ENCODE peak calls at places on chromosome 20, in eight cellular contexts. One of them, this sample, is unnamed.

GRCh38 chr20:57680131-57680716 is 29.6 kb downstream of the PMEPA1 start:
- DNase-seq in left ventricle myocardium inferior: no peak
- DNase-seq in uterus: no peak
- DNase-seq in SK-N-SH: no peak
- DNase-seq in fibroblast of mammary gland: no peak
- DNase-seq in A673: no peak
- DNase-seq in sigmoid colon: no peak
- DNase-seq in stomach: no peak
- DNase-seq in this sample: no peak

GRCh38 chr20:44836596-44837120 is 26.3 kb upstream of the RIMS4 start:
- DNase-seq in left ventricle myocardium inferior: no peak
- DNase-seq in uterus: no peak
- DNase-seq in SK-N-SH: no peak
- DNase-seq in fibroblast of mammary gland: no peak
- DNase-seq in A673: no peak
- DNase-seq in sigmoid colon: no peak
- DNase-seq in stomach: no peak
- DNase-seq in this sample: no peak

GRCh38 chr20:7841967-7842301 is 98.3 kb downstream of the HAO1 start:
- DNase-seq in left ventricle myocardium inferior: peak
- DNase-seq in uterus: peak
- DNase-seq in SK-N-SH: no peak
- DNase-seq in fibroblast of mammary gland: peak
- DNase-seq in A673: peak
- DNase-seq in sigmoid colon: peak
- DNase-seq in stomach: no peak
- DNase-seq in this sample: peak

GRCh38 chr20:59147197-59147596 is 16.4 kb upstream of the ZNF831 start:
- DNase-seq in left ventricle myocardium inferior: peak
- DNase-seq in uterus: no peak
- DNase-seq in SK-N-SH: peak
- DNase-seq in fibroblast of mammary gland: no peak
- DNase-seq in A673: no peak
- DNase-seq in sigmoid colon: no peak
- DNase-seq in stomach: no peak
- DNase-seq in this sample: no peak

GRCh38 chr20:63737940-63738686 is 1.5 kb upstream of the SLC2A4RG start:
- DNase-seq in left ventricle myocardium inferior: no peak
- DNase-seq in uterus: no peak
- DNase-seq in SK-N-SH: no peak
- DNase-seq in fibroblast of mammary gland: no peak
- DNase-seq in A673: no peak
- DNase-seq in sigmoid colon: peak
- DNase-seq in stomach: no peak
- DNase-seq in this sample: no peak

GRCh38 chr20:49865559-49865958 is 49.8 kb downstream of the SPATA2 start:
- DNase-seq in left ventricle myocardium inferior: no peak
- DNase-seq in uterus: no peak
- DNase-seq in SK-N-SH: no peak
- DNase-seq in fibroblast of mammary gland: peak
- DNase-seq in A673: no peak
- DNase-seq in sigmoid colon: no peak
- DNase-seq in stomach: no peak
- DNase-seq in this sample: no peak

GRCh38 chr20:60210779-60211617 is 252.8 kb downstream of the CDH26 start:
- DNase-seq in left ventricle myocardium inferior: peak
- DNase-seq in uterus: peak
- DNase-seq in SK-N-SH: peak
- DNase-seq in fibroblast of mammary gland: peak
- DNase-seq in A673: peak
- DNase-seq in sigmoid colon: no peak
- DNase-seq in stomach: peak
- DNase-seq in this sample: peak

GRCh38 chr20:47348539-47349142 is 7.9 kb downstream of the ZMYND8 start:
- DNase-seq in left ventricle myocardium inferior: no peak
- DNase-seq in uterus: no peak
- DNase-seq in SK-N-SH: no peak
- DNase-seq in fibroblast of mammary gland: no peak
- DNase-seq in A673: no peak
- DNase-seq in sigmoid colon: no peak
- DNase-seq in stomach: no peak
- DNase-seq in this sample: peak

GRCh38 chr20:51500936-51501335 is 41.6 kb downstream of the NFATC2 start:
- DNase-seq in left ventricle myocardium inferior: no peak
- DNase-seq in uterus: no peak
- DNase-seq in SK-N-SH: no peak
- DNase-seq in fibroblast of mammary gland: no peak
- DNase-seq in A673: no peak
- DNase-seq in sigmoid colon: no peak
- DNase-seq in stomach: no peak
- DNase-seq in this sample: no peak

GRCh38 chr20:59466107-59466815 is 138.1 kb upstream of the PHACTR3 start:
- DNase-seq in left ventricle myocardium inferior: no peak
- DNase-seq in uterus: no peak
- DNase-seq in SK-N-SH: no peak
- DNase-seq in fibroblast of mammary gland: no peak
- DNase-seq in A673: no peak
- DNase-seq in sigmoid colon: peak
- DNase-seq in stomach: no peak
- DNase-seq in this sample: no peak

GRCh38 chr20:14707865-14708574 is 370.6 kb upstream of the FLRT3 start:
- DNase-seq in left ventricle myocardium inferior: no peak
- DNase-seq in uterus: no peak
- DNase-seq in SK-N-SH: no peak
- DNase-seq in fibroblast of mammary gland: no peak
- DNase-seq in A673: no peak
- DNase-seq in sigmoid colon: no peak
- DNase-seq in stomach: no peak
- DNase-seq in this sample: no peak

GRCh38 chr20:24027229-24027628 is 38.6 kb upstream of the GGTLC1 start:
- DNase-seq in left ventricle myocardium inferior: peak
- DNase-seq in uterus: peak
- DNase-seq in SK-N-SH: no peak
- DNase-seq in fibroblast of mammary gland: no peak
- DNase-seq in A673: peak
- DNase-seq in sigmoid colon: peak
- DNase-seq in stomach: peak
- DNase-seq in this sample: no peak

GRCh38 chr20:14957416-14957815 is 620.0 kb upstream of the FLRT3 start:
- DNase-seq in left ventricle myocardium inferior: no peak
- DNase-seq in uterus: no peak
- DNase-seq in SK-N-SH: no peak
- DNase-seq in fibroblast of mammary gland: no peak
- DNase-seq in A673: no peak
- DNase-seq in sigmoid colon: no peak
- DNase-seq in stomach: no peak
- DNase-seq in this sample: no peak

GRCh38 chr20:39103305-39103704 is 141.2 kb downstream of the DHX35 start:
- DNase-seq in left ventricle myocardium inferior: no peak
- DNase-seq in uterus: no peak
- DNase-seq in SK-N-SH: no peak
- DNase-seq in fibroblast of mammary gland: no peak
- DNase-seq in A673: no peak
- DNase-seq in sigmoid colon: no peak
- DNase-seq in stomach: no peak
- DNase-seq in this sample: no peak

GRCh38 chr20:39106791-39107190 is 144.6 kb downstream of the DHX35 start:
- DNase-seq in left ventricle myocardium inferior: no peak
- DNase-seq in uterus: no peak
- DNase-seq in SK-N-SH: no peak
- DNase-seq in fibroblast of mammary gland: no peak
- DNase-seq in A673: no peak
- DNase-seq in sigmoid colon: no peak
- DNase-seq in stomach: no peak
- DNase-seq in this sample: no peak

GRCh38 chr20:39103732-39104131 is 141.6 kb downstream of the DHX35 start:
- DNase-seq in left ventricle myocardium inferior: no peak
- DNase-seq in uterus: no peak
- DNase-seq in SK-N-SH: no peak
- DNase-seq in fibroblast of mammary gland: peak
- DNase-seq in A673: peak
- DNase-seq in sigmoid colon: no peak
- DNase-seq in stomach: no peak
- DNase-seq in this sample: no peak

GRCh38 chr20:39107741-39108140 is 145.6 kb downstream of the DHX35 start:
- DNase-seq in left ventricle myocardium inferior: no peak
- DNase-seq in uterus: no peak
- DNase-seq in SK-N-SH: no peak
- DNase-seq in fibroblast of mammary gland: no peak
- DNase-seq in A673: no peak
- DNase-seq in sigmoid colon: no peak
- DNase-seq in stomach: no peak
- DNase-seq in this sample: no peak

GRCh38 chr20:39105551-39105950 is 143.4 kb downstream of the DHX35 start:
- DNase-seq in left ventricle myocardium inferior: no peak
- DNase-seq in uterus: no peak
- DNase-seq in SK-N-SH: no peak
- DNase-seq in fibroblast of mammary gland: no peak
- DNase-seq in A673: no peak
- DNase-seq in sigmoid colon: no peak
- DNase-seq in stomach: no peak
- DNase-seq in this sample: no peak
- TF ChIP-seq CTCF in left ventricle myocardium inferior: no peak
- TF ChIP-seq CTCF in uterus: no peak
- TF ChIP-seq CTCF in SK-N-SH: no peak
- TF ChIP-seq CTCF in fibroblast of mammary gland: no peak
- TF ChIP-seq CTCF in A673: peak
- TF ChIP-seq CTCF in sigmoid colon: no peak
- TF ChIP-seq CTCF in stomach: no peak
- TF ChIP-seq CTCF in this sample: no peak

GRCh38 chr20:840503-840857 is 7.0 kb downstream of the FAM110A start:
- DNase-seq in left ventricle myocardium inferior: no peak
- DNase-seq in uterus: no peak
- DNase-seq in SK-N-SH: no peak
- DNase-seq in fibroblast of mammary gland: no peak
- DNase-seq in A673: no peak
- DNase-seq in sigmoid colon: no peak
- DNase-seq in stomach: no peak
- DNase-seq in this sample: no peak

GRCh38 chr20:841568-842546 is 8.3 kb downstream of the FAM110A start:
- DNase-seq in left ventricle myocardium inferior: no peak
- DNase-seq in uterus: no peak
- DNase-seq in SK-N-SH: no peak
- DNase-seq in fibroblast of mammary gland: no peak
- DNase-seq in A673: no peak
- DNase-seq in sigmoid colon: no peak
- DNase-seq in stomach: peak
- DNase-seq in this sample: no peak

GRCh38 chr20:843908-844307 is 10.4 kb downstream of the FAM110A start:
- DNase-seq in left ventricle myocardium inferior: no peak
- DNase-seq in uterus: no peak
- DNase-seq in SK-N-SH: peak
- DNase-seq in fibroblast of mammary gland: no peak
- DNase-seq in A673: no peak
- DNase-seq in sigmoid colon: no peak
- DNase-seq in stomach: no peak
- DNase-seq in this sample: no peak

GRCh38 chr20:840858-841567 is 7.5 kb downstream of the FAM110A start:
- DNase-seq in left ventricle myocardium inferior: no peak
- DNase-seq in uterus: no peak
- DNase-seq in SK-N-SH: no peak
- DNase-seq in fibroblast of mammary gland: no peak
- DNase-seq in A673: no peak
- DNase-seq in sigmoid colon: no peak
- DNase-seq in stomach: peak
- DNase-seq in this sample: no peak

DNA sequence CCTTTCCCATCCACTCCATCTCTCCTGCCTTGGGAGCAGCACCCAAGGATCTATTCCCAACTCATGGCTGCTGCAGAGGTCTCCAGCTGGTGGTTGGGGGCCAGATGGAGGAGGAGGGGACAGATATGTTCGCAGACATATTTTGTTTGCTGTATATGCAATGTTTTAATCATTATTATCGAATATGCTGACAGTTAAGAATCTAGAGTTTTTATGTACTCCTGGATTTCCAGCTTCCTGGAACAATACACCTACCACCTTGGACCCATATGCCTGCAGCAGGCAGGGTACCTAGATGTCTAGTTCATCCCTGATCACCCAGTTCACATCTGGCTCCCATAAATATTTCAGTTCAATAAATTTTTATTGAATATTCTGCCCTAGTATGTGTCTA is 9.0 kb downstream of the FAM110A start:
- DNase-seq in left ventricle myocardium inferior: no peak
- DNase-seq in uterus: no peak
- DNase-seq in SK-N-SH: no peak
- DNase-seq in fibroblast of mammary gland: no peak
- DNase-seq in A673: no peak
- DNase-seq in sigmoid colon: no peak
- DNase-seq in stomach: no peak
- DNase-seq in this sample: no peak
- H3K4me3 ChIP-seq in left ventricle myocardium inferior: no peak
- H3K4me3 ChIP-seq in uterus: no peak
- H3K4me3 ChIP-seq in SK-N-SH: no peak
- H3K4me3 ChIP-seq in fibroblast of mammary gland: no peak
- H3K4me3 ChIP-seq in A673: no peak
- H3K4me3 ChIP-seq in sigmoid colon: no peak
- H3K4me3 ChIP-seq in stomach: peak
- H3K4me3 ChIP-seq in this sample: no peak

DNA sequence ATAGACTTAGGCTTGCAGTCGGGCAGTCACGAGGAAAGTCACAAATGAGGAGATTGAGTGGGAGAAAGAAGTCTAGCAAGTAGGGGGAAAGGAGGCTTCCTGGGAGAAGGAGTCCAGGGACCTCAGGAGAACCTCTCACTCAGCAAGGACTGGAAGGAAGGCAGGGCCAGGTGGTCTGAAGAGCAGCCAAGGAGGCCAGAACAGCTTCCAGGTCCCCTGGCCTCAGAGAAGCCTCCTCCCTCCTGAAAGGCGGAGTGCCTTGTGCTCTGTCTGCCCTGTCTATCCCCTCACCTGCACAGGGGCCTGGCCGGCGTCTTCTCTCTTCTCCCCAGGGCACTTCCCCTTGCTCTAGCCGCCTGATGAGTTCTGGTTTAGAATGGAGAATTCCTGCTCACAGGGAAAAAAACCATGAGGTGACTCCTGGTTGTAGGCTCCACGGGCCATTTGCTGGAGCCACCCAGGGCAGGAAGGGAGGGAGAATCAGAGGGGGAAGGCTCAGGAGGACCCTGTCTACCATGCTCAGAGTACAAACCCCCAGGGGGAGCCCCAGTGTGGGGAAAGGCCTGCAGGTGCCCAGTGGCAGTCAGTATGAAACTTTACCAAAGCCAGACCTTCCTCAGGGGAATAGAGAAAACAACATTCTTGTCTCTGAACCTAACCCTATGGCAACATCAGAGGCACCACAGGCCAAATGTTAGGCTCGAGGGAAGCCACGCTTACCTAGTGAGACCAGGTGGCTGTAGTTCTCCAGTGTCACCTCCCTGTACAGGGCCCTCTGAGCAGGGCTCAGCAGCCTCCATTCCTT is 11.2 kb downstream of the ZNF337 start:
- DNase-seq in left ventricle myocardium inferior: no peak
- DNase-seq in uterus: no peak
- DNase-seq in SK-N-SH: no peak
- DNase-seq in fibroblast of mammary gland: no peak
- DNase-seq in A673: no peak
- DNase-seq in sigmoid colon: no peak
- DNase-seq in stomach: no peak
- DNase-seq in this sample: no peak
- TF ChIP-seq CTCF in left ventricle myocardium inferior: no peak
- TF ChIP-seq CTCF in uterus: no peak
- TF ChIP-seq CTCF in SK-N-SH: no peak
- TF ChIP-seq CTCF in fibroblast of mammary gland: no peak
- TF ChIP-seq CTCF in A673: no peak
- TF ChIP-seq CTCF in sigmoid colon: no peak
- TF ChIP-seq CTCF in stomach: no peak
- TF ChIP-seq CTCF in this sample: no peak

GRCh38 chr20:36572701-36573102 is 695 bp upstream of the TGIF2 start:
- DNase-seq in left ventricle myocardium inferior: no peak
- DNase-seq in uterus: no peak
- DNase-seq in SK-N-SH: peak
- DNase-seq in fibroblast of mammary gland: peak
- DNase-seq in A673: peak
- DNase-seq in sigmoid colon: no peak
- DNase-seq in stomach: peak
- DNase-seq in this sample: no peak
- H3K4me3 ChIP-seq in left ventricle myocardium inferior: peak
- H3K4me3 ChIP-seq in uterus: peak
- H3K4me3 ChIP-seq in SK-N-SH: no peak
- H3K4me3 ChIP-seq in fibroblast of mammary gland: peak
- H3K4me3 ChIP-seq in A673: peak
- H3K4me3 ChIP-seq in sigmoid colon: peak
- H3K4me3 ChIP-seq in stomach: peak
- H3K4me3 ChIP-seq in this sample: peak

This sample was measured in astrocyte of the spinal cord.